ENCODE peak calls at places on chromosome 5, in five cellular contexts. Y is A549, W is K562, R is HepG2, F is H1. O is an unnamed sample.

GRCh38 chr5:101393795-101394450 is 490.8 kb upstream of the ST8SIA4 start:
- DNase-seq in R (no peak), W (no peak), F (no peak), Y (no peak), O (no peak)

GRCh38 chr5:139443766-139444473 is 4.6 kb upstream of the DNAJC18 start:
- DNase-seq in W (no peak), Y (no peak), F (no peak), R (no peak), O (peak; percentile 74)

GRCh38 chr5:74810915-74811314 is 43.9 kb downstream of the NSA2 start:
- DNase-seq in Y (no peak), W (no peak), R (no peak), F (no peak), O (no peak)

GRCh38 chr5:103638979-103639378 is 76.4 kb upstream of the NUDT12 start:
- DNase-seq in R (no peak), Y (no peak), F (no peak), W (no peak), O (no peak)

GRCh38 chr5:143931986-143932385 is 120.0 kb downstream of the HMHB1 start:
- DNase-seq in W (no peak), R (no peak), Y (no peak), F (no peak), O (no peak)

GRCh38 chr5:141560141-141560540 is 58.7 kb downstream of the DIAPH1 start:
- DNase-seq in Y (no peak), R (no peak), F (no peak), W (no peak), O (peak; percentile 64)

GRCh38 chr5:159481751-159482150 is 151.5 kb upstream of the IL12B start:
- DNase-seq in Y (no peak), W (no peak), R (no peak), F (no peak), O (no peak)

GRCh38 chr5:150184990-150185952 is 4.6 kb upstream of the SLC6A7 start:
- DNase-seq in Y (no peak), R (peak; percentile 28), W (no peak), F (no peak), O (no peak)

GRCh38 chr5:149837680-149838269 is 106.8 kb downstream of the PDE6A start:
- DNase-seq in W (peak; percentile 76), R (peak; percentile 54), F (peak; percentile 41), Y (peak; percentile 80), O (peak; percentile 47)

GRCh38 chr5:84437673-84438315 is 53.1 kb upstream of the EDIL3 start:
- DNase-seq in F (no peak), Y (peak; percentile 8), W (no peak), R (no peak), O (peak; percentile 61)

GRCh38 chr5:81212211-81212687 is 20.9 kb upstream of the CKMT2 start:
- DNase-seq in Y (no peak), R (no peak), F (no peak), W (no peak), O (no peak)

GRCh38 chr5:1468629-1469527 is 23.6 kb upstream of the SLC6A3 start:
- DNase-seq in W (no peak), F (no peak), R (no peak), Y (no peak), O (no peak)

GRCh38 chr5:77066823-77067442 is 20.2 kb downstream of the ZBED3 start:
- DNase-seq in F (no peak), R (no peak), W (no peak), Y (no peak), O (no peak)

GRCh38 chr5:59042201-59042600 is 459.3 kb downstream of the RAB3C start:
- DNase-seq in Y (peak; percentile 75), F (no peak), W (no peak), R (no peak), O (peak; percentile 29)

GRCh38 chr5:2755371-2755715 is 3.9 kb upstream of the IRX2 start:
- DNase-seq in R (no peak), F (no peak), W (no peak), Y (no peak), O (no peak)

GRCh38 chr5:119273391-119273839 is 82.4 kb upstream of the TNFAIP8 start:
- DNase-seq in W (no peak), Y (no peak), R (no peak), F (no peak), O (peak; percentile 43)

GRCh38 chr5:77367733-77368132 is 124.4 kb downstream of the WDR41 start:
- DNase-seq in F (no peak), R (no peak), W (no peak), Y (peak; percentile 13), O (no peak)

GRCh38 chr5:395921-396714 is 46.9 kb upstream of the EXOC3 start:
- DNase-seq in Y (no peak), R (no peak), F (no peak), W (no peak), O (no peak)

GRCh38 chr5:139164020-139164419 is 34.1 kb downstream of the SIL1 start:
- DNase-seq in Y (no peak), R (no peak), F (no peak), W (no peak), O (peak; percentile 68)

GRCh38 chr5:4100739-4101138 is 505.1 kb downstream of the IRX1 start:
- DNase-seq in F (no peak), R (no peak), W (no peak), Y (no peak), O (no peak)

GRCh38 chr5:139226131-139226530 is 28.0 kb upstream of the SIL1 start:
- DNase-seq in Y (no peak), R (no peak), W (no peak), F (no peak), O (no peak)

GRCh38 chr5:75023368-75024159 is 28.8 kb downstream of the GCNT4 start:
- DNase-seq in F (no peak), R (no peak), W (no peak), Y (no peak), O (no peak)

GRCh38 chr5:175288048-175288621 is 155.8 kb downstream of the DRD1 start:
- DNase-seq in Y (peak; percentile 66), W (no peak), R (no peak), F (no peak), O (no peak)

GRCh38 chr5:6715758-6716633 is 2.8 kb downstream of the TENT4A start:
- DNase-seq in W (no peak), Y (no peak), F (no peak), R (no peak), O (no peak)

GRCh38 chr5:34003941-34004340 is 3.9 kb downstream of the AMACR start:
- DNase-seq in W (no peak), Y (no peak), R (no peak), F (no peak), O (no peak)

GRCh38 chr5:10452768-10453331 is 11.2 kb downstream of the ROPN1L start:
- DNase-seq in W (peak; percentile 72), R (peak; percentile 55), F (no peak), Y (peak; percentile 91), O (peak; percentile 87)

GRCh38 chr5:147737921-147738320 is 44.6 kb downstream of the JAKMIP2 start:
- DNase-seq in W (no peak), Y (no peak), F (no peak), R (no peak), O (no peak)

GRCh38 chr5:130923543-130924159 is 241.4 kb downstream of the HINT1 start:
- DNase-seq in F (no peak), Y (no peak), W (no peak), R (no peak), O (no peak)

GRCh38 chr5:170525450-170526211 is 21.8 kb downstream of the KCNIP1 start:
- DNase-seq in R (no peak), F (no peak), Y (no peak), W (no peak), O (no peak)
- TF ChIP-seq JUN in R (no peak), F (no peak), Y (no peak), W (no peak), O (no peak)

DNA sequence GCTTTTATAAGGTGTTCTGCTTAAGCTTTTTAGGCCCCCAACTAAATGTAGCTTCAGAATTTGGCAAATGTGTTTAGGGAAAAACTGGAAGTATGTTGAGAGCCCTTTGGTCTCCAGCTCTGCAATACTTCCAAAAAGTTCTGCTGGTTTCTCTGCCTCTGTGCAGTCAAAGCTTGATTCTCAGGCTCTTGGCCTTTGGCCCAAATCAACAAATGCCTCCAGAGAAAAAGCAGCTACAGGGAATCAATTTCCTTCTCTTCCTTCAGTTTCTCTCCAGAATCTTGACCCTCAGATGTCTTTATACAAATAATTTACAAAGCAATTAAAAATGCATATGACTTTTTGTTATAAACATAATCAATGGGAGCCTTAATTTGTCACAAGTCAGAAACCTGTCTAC is 235.7 kb downstream of the COMMD10 start:
- DNase-seq in F (no peak), Y (no peak), W (no peak), R (no peak), O (peak; percentile 79)
- H3K27ac ChIP-seq in F (no peak overlapping the region), Y (no peak overlapping the region), W (no peak overlapping the region), R (no peak overlapping the region), O (no peak overlapping the region)

GRCh38 chr5:176676361-176676824 is 29.1 kb downstream of the TSPAN17 start:
- DNase-seq in Y (peak; percentile 54), W (peak; percentile 74), R (peak; percentile 10), F (no peak), O (no peak)
- H3K4me2 ChIP-seq in Y (peak overlapping the region; percentile 20), W (peak overlapping the region; percentile 30), R (peak overlapping the region; percentile 55), F (no peak overlapping the region), O (no peak overlapping the region)

GRCh38 chr5:67807116-67807888 is 408.3 kb upstream of the PIK3R1 start:
- DNase-seq in Y (no peak), R (no peak), W (no peak), F (no peak), O (no peak)

GRCh38 chr5:67802766-67803165 is 412.8 kb upstream of the PIK3R1 start:
- DNase-seq in F (no peak), R (no peak), Y (no peak), W (no peak), O (no peak)

GRCh38 chr5:67806647-67807046 is 408.9 kb upstream of the PIK3R1 start:
- DNase-seq in W (no peak), F (no peak), Y (no peak), R (no peak), O (no peak)

GRCh38 chr5:67808340-67808739 is 407.2 kb upstream of the PIK3R1 start:
- DNase-seq in F (no peak), Y (no peak), W (no peak), R (no peak), O (no peak)

DNA sequence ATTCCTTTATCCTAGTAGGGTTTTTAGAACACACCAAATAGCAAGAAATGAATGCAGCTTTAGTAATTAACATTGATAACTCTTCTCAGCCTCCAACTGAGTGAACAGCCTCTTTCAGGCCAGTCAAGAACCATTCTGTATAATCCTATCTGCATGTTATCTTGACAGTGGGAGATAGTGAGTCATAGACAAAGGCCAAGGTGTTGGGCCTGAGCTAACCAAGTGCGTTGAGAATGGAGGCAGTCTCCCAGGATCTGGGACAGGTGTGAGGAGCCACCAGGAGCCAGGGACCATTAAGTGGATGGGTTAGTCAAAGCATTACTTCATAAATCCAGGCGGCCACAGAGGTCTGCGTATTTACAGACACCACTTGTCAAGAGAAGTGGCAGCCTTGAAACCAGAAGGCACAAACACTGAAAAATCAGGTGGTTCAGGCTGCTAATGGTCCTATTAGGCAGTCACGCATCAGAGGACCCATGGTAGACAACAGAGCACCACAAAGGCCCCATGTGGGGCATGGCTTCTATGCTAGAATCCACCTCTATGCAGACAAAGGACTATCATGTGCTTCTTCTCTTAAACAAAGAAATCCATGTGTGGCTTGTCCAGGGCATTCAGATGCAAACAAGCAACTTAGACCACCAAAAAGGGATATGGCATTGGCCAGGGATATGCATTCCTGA is 409.7 kb upstream of the PIK3R1 start:
- DNase-seq in Y (no peak), F (no peak), W (no peak), R (no peak), O (no peak)
- TF ChIP-seq JUN in Y (no peak), F (no peak), W (no peak), R (no peak), O (no peak)

O was measured in endothelial cell of umbilical vein.